ENCODE peak calls at places on chromosomes 5 and 9, in four cellular contexts. One of them, this sample, is unnamed.

GRCh38 chr5:168234133-168234532 is 57.3 kb upstream of the WWC1 start:
- DNase-seq in AG10803: no peak
- DNase-seq in PC-9: no peak
- DNase-seq in mucosa of descending colon: no peak
- DNase-seq in this sample: peak; percentile 26

GRCh38 chr5:112977440-112977861 is 853 bp downstream of the DCP2 start:
- DNase-seq in AG10803: peak; percentile 15
- DNase-seq in mucosa of descending colon: no peak
- DNase-seq in PC-9: no peak
- DNase-seq in this sample: no peak

GRCh38 chr9:36163049-36163839 is 5.9 kb upstream of the CCIN start:
- DNase-seq in AG10803: peak; percentile 46
- DNase-seq in PC-9: no peak
- DNase-seq in mucosa of descending colon: no peak
- DNase-seq in this sample: no peak

GRCh38 chr9:121508415-121508814 is 8.8 kb upstream of the GGTA1 start:
- DNase-seq in mucosa of descending colon: no peak
- DNase-seq in PC-9: peak; percentile 50
- DNase-seq in AG10803: no peak
- DNase-seq in this sample: no peak

GRCh38 chr9:19033015-19033414 is at the start of gene SAXO1:
- DNase-seq in mucosa of descending colon: no peak
- DNase-seq in PC-9: no peak
- DNase-seq in AG10803: no peak
- DNase-seq in this sample: no peak

GRCh38 chr5:172173771-172174170 is 14.3 kb downstream of the STK10 start:
- DNase-seq in mucosa of descending colon: no peak
- DNase-seq in PC-9: no peak
- DNase-seq in AG10803: peak; percentile 35
- DNase-seq in this sample: peak; percentile 80

GRCh38 chr5:144179226-144179625 is 8.6 kb downstream of the KCTD16 start:
- DNase-seq in PC-9: no peak
- DNase-seq in mucosa of descending colon: no peak
- DNase-seq in AG10803: peak; percentile 38
- DNase-seq in this sample: no peak

GRCh38 chr5:88830567-88830966 is 52.4 kb downstream of the MEF2C start:
- DNase-seq in PC-9: no peak
- DNase-seq in mucosa of descending colon: no peak
- DNase-seq in AG10803: peak; percentile 24
- DNase-seq in this sample: no peak

GRCh38 chr9:72131206-72131605 is 18.0 kb upstream of the GDA start:
- DNase-seq in PC-9: no peak
- DNase-seq in AG10803: no peak
- DNase-seq in mucosa of descending colon: no peak
- DNase-seq in this sample: no peak

GRCh38 chr5:108059334-108059733 is 322.6 kb downstream of the FBXL17 start:
- DNase-seq in AG10803: no peak
- DNase-seq in PC-9: no peak
- DNase-seq in mucosa of descending colon: no peak
- DNase-seq in this sample: peak; percentile 12

GRCh38 chr9:110058304-110058953 is 149.5 kb downstream of the C9orf152 start:
- DNase-seq in AG10803: peak; percentile 35
- DNase-seq in PC-9: peak; percentile 54
- DNase-seq in mucosa of descending colon: peak; percentile 82
- DNase-seq in this sample: peak; percentile 87

GRCh38 chr5:62977641-62978040 is 399.0 kb downstream of the LRRC70 start:
- DNase-seq in mucosa of descending colon: no peak
- DNase-seq in AG10803: no peak
- DNase-seq in PC-9: no peak
- DNase-seq in this sample: no peak

GRCh38 chr5:177474845-177475562 is 1.6 kb upstream of the DBN1 start:
- DNase-seq in PC-9: peak; percentile 35
- DNase-seq in mucosa of descending colon: no peak
- DNase-seq in AG10803: no peak
- DNase-seq in this sample: no peak

GRCh38 chr5:88818296-88818695 is 64.7 kb downstream of the MEF2C start:
- DNase-seq in AG10803: no peak
- DNase-seq in PC-9: no peak
- DNase-seq in mucosa of descending colon: no peak
- DNase-seq in this sample: no peak

GRCh38 chr9:979983-980382 is 3.5 kb downstream of the DMRT3 start:
- DNase-seq in AG10803: no peak
- DNase-seq in mucosa of descending colon: no peak
- DNase-seq in PC-9: no peak
- DNase-seq in this sample: no peak

GRCh38 chr5:7960142-7960541 is 91.2 kb downstream of the MTRR start:
- DNase-seq in mucosa of descending colon: no peak
- DNase-seq in AG10803: no peak
- DNase-seq in PC-9: no peak
- DNase-seq in this sample: no peak

GRCh38 chr5:669111-669841 is 23.9 kb downstream of the TPPP start:
- DNase-seq in PC-9: no peak
- DNase-seq in mucosa of descending colon: no peak
- DNase-seq in AG10803: peak; percentile 23
- DNase-seq in this sample: no peak

GRCh38 chr5:169762338-169763095 is 125.4 kb downstream of the DOCK2 start:
- DNase-seq in PC-9: no peak
- DNase-seq in AG10803: peak; percentile 74
- DNase-seq in mucosa of descending colon: no peak
- DNase-seq in this sample: no peak

GRCh38 chr9:134624827-134625181 is 16.8 kb upstream of the COL5A1 start:
- DNase-seq in mucosa of descending colon: no peak
- DNase-seq in AG10803: peak; percentile 88
- DNase-seq in PC-9: no peak
- DNase-seq in this sample: peak; percentile 79

GRCh38 chr5:107418902-107419301 is 251.8 kb downstream of the EFNA5 start:
- DNase-seq in mucosa of descending colon: no peak
- DNase-seq in AG10803: no peak
- DNase-seq in PC-9: no peak
- DNase-seq in this sample: no peak

GRCh38 chr5:4817742-4818141 is 322.4 kb upstream of the ADAMTS16 start:
- DNase-seq in PC-9: no peak
- DNase-seq in AG10803: no peak
- DNase-seq in mucosa of descending colon: no peak
- DNase-seq in this sample: no peak

GRCh38 chr5:163789870-163790269 is 284.5 kb downstream of the MAT2B start:
- DNase-seq in mucosa of descending colon: no peak
- DNase-seq in PC-9: no peak
- DNase-seq in AG10803: no peak
- DNase-seq in this sample: peak; percentile 72

GRCh38 chr5:78295035-78295961 is 800 bp upstream of the AP3B1 start:
- DNase-seq in AG10803: peak; percentile 15
- DNase-seq in PC-9: no peak
- DNase-seq in mucosa of descending colon: peak; percentile 59
- DNase-seq in this sample: peak; percentile 70

DNA sequence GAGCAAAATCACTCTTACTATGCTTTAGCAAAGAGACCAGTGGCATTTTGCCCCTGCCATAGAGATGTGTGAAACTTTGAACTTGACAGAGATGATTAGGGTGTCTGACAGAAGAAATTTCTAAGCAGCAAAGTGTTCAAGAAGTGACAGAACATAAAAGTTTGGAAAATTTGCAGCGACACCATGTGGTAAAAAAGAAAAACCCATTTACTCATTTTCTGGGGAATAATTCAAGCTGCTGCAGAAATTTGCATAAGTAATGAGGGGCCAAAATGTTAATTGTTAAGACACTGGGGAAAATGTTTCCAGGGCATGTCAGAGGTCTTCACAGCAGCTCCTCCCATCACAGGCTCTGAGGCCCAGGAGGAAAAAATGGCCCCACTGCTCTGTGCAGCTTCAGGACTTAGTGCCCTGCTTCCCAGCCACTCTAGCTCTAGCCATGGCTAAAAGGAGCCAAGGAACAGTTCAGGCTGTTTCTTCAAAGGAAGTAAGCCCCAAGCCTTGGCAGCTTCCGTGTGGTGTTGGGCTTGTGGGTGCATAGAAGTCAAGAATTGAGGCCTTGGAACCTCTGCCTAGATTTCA is 6.1 kb upstream of the AP3B1 start:
- DNase-seq in PC-9: no peak
- DNase-seq in AG10803: peak; percentile 37
- DNase-seq in mucosa of descending colon: no peak
- DNase-seq in this sample: peak; percentile 38
- TF ChIP-seq CTCF in PC-9: peak; percentile 60
- TF ChIP-seq CTCF in AG10803: peak; percentile 48
- TF ChIP-seq CTCF in mucosa of descending colon: no peak
- TF ChIP-seq CTCF in this sample: peak; percentile 31

DNA sequence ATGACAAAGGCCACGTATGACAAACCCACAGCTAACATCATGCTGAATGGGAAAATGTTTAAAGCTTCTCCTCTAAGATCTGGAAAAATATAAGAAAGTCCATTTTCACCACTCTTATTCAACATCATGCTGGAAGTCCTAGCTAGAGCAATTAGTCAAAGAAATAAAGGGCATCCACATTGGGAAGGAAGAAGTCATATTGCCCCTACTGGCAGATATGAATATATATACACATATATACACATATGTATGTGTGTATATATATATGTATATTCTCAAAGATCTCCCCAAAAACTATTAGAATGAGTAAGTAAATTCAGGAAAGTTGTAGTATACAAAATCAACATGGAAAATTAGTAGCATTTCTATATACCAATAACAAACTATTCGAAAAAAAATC is 17.1 kb downstream of the APBA1 start:
- DNase-seq in AG10803: no peak
- DNase-seq in PC-9: no peak
- DNase-seq in mucosa of descending colon: no peak
- DNase-seq in this sample: no peak
- TF ChIP-seq CTCF in AG10803: no peak
- TF ChIP-seq CTCF in PC-9: peak; percentile 37
- TF ChIP-seq CTCF in mucosa of descending colon: no peak
- TF ChIP-seq CTCF in this sample: no peak

GRCh38 chr9:90053027-90053426 is 448.2 kb downstream of the GADD45G start:
- DNase-seq in AG10803: no peak
- DNase-seq in mucosa of descending colon: peak; percentile 19
- DNase-seq in PC-9: no peak
- DNase-seq in this sample: peak; percentile 14
- TF ChIP-seq CTCF in AG10803: peak; percentile 25
- TF ChIP-seq CTCF in mucosa of descending colon: no peak
- TF ChIP-seq CTCF in PC-9: peak; percentile 40
- TF ChIP-seq CTCF in this sample: peak; percentile 12

GRCh38 chr9:70259512-70259802 is 679 bp downstream of the SMC5 start:
- DNase-seq in mucosa of descending colon: no peak
- DNase-seq in PC-9: no peak
- DNase-seq in AG10803: no peak
- DNase-seq in this sample: no peak
- TF ChIP-seq CTCF in mucosa of descending colon: no peak
- TF ChIP-seq CTCF in PC-9: no peak
- TF ChIP-seq CTCF in AG10803: no peak
- TF ChIP-seq CTCF in this sample: no peak

GRCh38 chr5:90133941-90134340 is 275.6 kb downstream of the CETN3 start:
- DNase-seq in mucosa of descending colon: no peak
- DNase-seq in AG10803: no peak
- DNase-seq in PC-9: no peak
- DNase-seq in this sample: no peak

GRCh38 chr5:90134892-90135291 is 274.7 kb downstream of the CETN3 start:
- DNase-seq in mucosa of descending colon: peak; percentile 27
- DNase-seq in AG10803: peak; percentile 30
- DNase-seq in PC-9: no peak
- DNase-seq in this sample: no peak

GRCh38 chr5:90131734-90132133 is 277.8 kb downstream of the CETN3 start:
- DNase-seq in AG10803: no peak
- DNase-seq in PC-9: no peak
- DNase-seq in mucosa of descending colon: no peak
- DNase-seq in this sample: no peak

GRCh38 chr5:90135979-90136378 is 273.6 kb downstream of the CETN3 start:
- DNase-seq in AG10803: no peak
- DNase-seq in mucosa of descending colon: peak; percentile 70
- DNase-seq in PC-9: no peak
- DNase-seq in this sample: no peak

DNA sequence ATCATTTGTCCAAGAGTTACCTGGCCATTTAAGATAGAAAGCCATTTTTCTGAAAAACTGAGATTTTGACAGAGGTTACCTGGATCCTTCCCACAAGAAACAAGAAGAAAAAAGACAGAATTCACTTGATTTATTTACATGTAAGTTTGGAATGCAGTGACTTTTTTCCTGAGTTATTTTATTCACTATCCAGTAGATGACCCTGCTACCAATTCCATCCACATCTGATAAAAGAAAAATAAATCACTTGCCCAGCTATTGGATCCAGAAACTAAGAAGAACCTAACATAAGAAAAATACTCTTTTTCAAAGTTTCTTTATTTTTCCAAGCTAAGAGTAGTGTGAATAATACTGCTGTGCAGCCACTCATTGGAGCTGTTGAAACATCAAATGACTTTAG is 275.2 kb downstream of the CETN3 start:
- DNase-seq in PC-9: no peak
- DNase-seq in AG10803: no peak
- DNase-seq in mucosa of descending colon: no peak
- DNase-seq in this sample: no peak
- TF ChIP-seq CTCF in PC-9: no peak
- TF ChIP-seq CTCF in AG10803: no peak
- TF ChIP-seq CTCF in mucosa of descending colon: no peak
- TF ChIP-seq CTCF in this sample: no peak

GRCh38 chr5:91910247-91910646 is 527.1 kb upstream of the ARRDC3 start:
- DNase-seq in mucosa of descending colon: no peak
- DNase-seq in AG10803: no peak
- DNase-seq in PC-9: no peak
- DNase-seq in this sample: no peak
- TF ChIP-seq CTCF in mucosa of descending colon: no peak
- TF ChIP-seq CTCF in AG10803: no peak
- TF ChIP-seq CTCF in PC-9: no peak
- TF ChIP-seq CTCF in this sample: no peak